ENCODE peak calls at places on chromosome 2, in six cellular contexts. G, V, S, D, W and A are unnamed samples.
A peak's percentile ranks its signal among the peaks of the same experiment; 100 is the strongest.

GRCh38 chr2:176612736-176613135 is 343.5 kb downstream of the MTX2 start:
- DNase-seq in G (peak; percentile 67), V (peak; percentile 10), S (no peak), D (no peak), W (no peak), A (no peak)

GRCh38 chr2:212958757-212959295 is 192.6 kb downstream of the IKZF2 start:
- DNase-seq in G (no peak), V (no peak), S (no peak), D (no peak), W (peak; percentile 77), A (no peak)

GRCh38 chr2:195501746-195502145 is 155.3 kb upstream of the SLC39A10 start:
- DNase-seq in G (peak; percentile 28), V (no peak), S (no peak), D (no peak), W (no peak), A (no peak)

GRCh38 chr2:237734905-237735623 is 63.5 kb upstream of the RBM44 start:
- DNase-seq in G (no peak), V (no peak), S (no peak), D (no peak), W (no peak), A (no peak)

GRCh38 chr2:158644139-158644538 is 151.0 kb upstream of the DAPL1 start:
- DNase-seq in G (no peak), V (no peak), S (no peak), D (no peak), W (peak; percentile 71), A (peak; percentile 59)

GRCh38 chr2:173064231-173064805 is 11.3 kb upstream of the MAP3K20 start:
- DNase-seq in G (no peak), V (no peak), S (no peak), D (no peak), W (no peak), A (peak; percentile 84)

GRCh38 chr2:8484502-8485283 is 197.2 kb upstream of the ID2 start:
- DNase-seq in G (no peak), V (no peak), S (no peak), D (no peak), W (no peak), A (no peak)

GRCh38 chr2:69387770-69388481 is 899 bp upstream of the GFPT1 start:
- DNase-seq in G (no peak), V (peak; percentile 34), S (no peak), D (no peak), W (no peak), A (no peak)

GRCh38 chr2:192243488-192243887 is 48.8 kb upstream of the TMEFF2 start:
- DNase-seq in G (no peak), V (no peak), S (no peak), D (no peak), W (peak; percentile 84), A (no peak)

GRCh38 chr2:98911376-98912154 is 24.5 kb downstream of the CRACDL start:
- DNase-seq in G (peak; percentile 23), V (peak; percentile 31), S (no peak), D (peak; percentile 63), W (peak; percentile 66), A (no peak)

GRCh38 chr2:6392966-6393365 is 472.7 kb downstream of the CMPK2 start:
- DNase-seq in G (no peak), V (no peak), S (no peak), D (no peak), W (no peak), A (no peak)

GRCh38 chr2:113061241-113061640 is 2.2 kb downstream of the IL36RN start:
- DNase-seq in G (no peak), V (no peak), S (no peak), D (no peak), W (no peak), A (no peak)

GRCh38 chr2:128369126-128369555 is 50.5 kb upstream of the HS6ST1 start:
- DNase-seq in G (no peak), V (no peak), S (no peak), D (peak; percentile 72), W (peak; percentile 11), A (no peak)

GRCh38 chr2:143936758-143937562 is 583.0 kb downstream of the ZEB2 start:
- DNase-seq in G (peak; percentile 13), V (peak; percentile 64), S (peak; percentile 44), D (peak; percentile 81), W (peak; percentile 30), A (no peak)

GRCh38 chr2:160670618-160671017 is 177.0 kb upstream of the RBMS1 start:
- DNase-seq in G (no peak), V (no peak), S (no peak), D (no peak), W (no peak), A (no peak)

GRCh38 chr2:109084341-109084740 is 44.7 kb upstream of the SH3RF3 start:
- DNase-seq in G (no peak), V (no peak), S (no peak), D (peak; percentile 36), W (no peak), A (no peak)

GRCh38 chr2:8073928-8074327 is 607.9 kb upstream of the ID2 start:
- DNase-seq in G (no peak), V (no peak), S (no peak), D (no peak), W (no peak), A (no peak)

GRCh38 chr2:82278409-82278808 is 1973.9 kb upstream of the LRRTM1 start:
- DNase-seq in G (no peak), V (no peak), S (no peak), D (no peak), W (no peak), A (no peak)

GRCh38 chr2:67240507-67240906 is 156.6 kb upstream of the ETAA1 start:
- DNase-seq in G (no peak), V (peak; percentile 32), S (no peak), D (no peak), W (no peak), A (no peak)

GRCh38 chr2:1051075-1051474 is 100.4 kb downstream of the SNTG2 start:
- DNase-seq in G (no peak), V (peak; percentile 21), S (peak; percentile 30), D (no peak), W (peak; percentile 39), A (no peak)

GRCh38 chr2:1049691-1050090 is 99.0 kb downstream of the SNTG2 start:
- DNase-seq in G (no peak), V (no peak), S (no peak), D (no peak), W (peak; percentile 30), A (no peak)

GRCh38 chr2:1045109-1045508 is 94.5 kb downstream of the SNTG2 start:
- DNase-seq in G (no peak), V (no peak), S (no peak), D (no peak), W (no peak), A (no peak)

GRCh38 chr2:1046067-1046466 is 95.4 kb downstream of the SNTG2 start:
- DNase-seq in G (no peak), V (no peak), S (no peak), D (no peak), W (no peak), A (no peak)

DNA sequence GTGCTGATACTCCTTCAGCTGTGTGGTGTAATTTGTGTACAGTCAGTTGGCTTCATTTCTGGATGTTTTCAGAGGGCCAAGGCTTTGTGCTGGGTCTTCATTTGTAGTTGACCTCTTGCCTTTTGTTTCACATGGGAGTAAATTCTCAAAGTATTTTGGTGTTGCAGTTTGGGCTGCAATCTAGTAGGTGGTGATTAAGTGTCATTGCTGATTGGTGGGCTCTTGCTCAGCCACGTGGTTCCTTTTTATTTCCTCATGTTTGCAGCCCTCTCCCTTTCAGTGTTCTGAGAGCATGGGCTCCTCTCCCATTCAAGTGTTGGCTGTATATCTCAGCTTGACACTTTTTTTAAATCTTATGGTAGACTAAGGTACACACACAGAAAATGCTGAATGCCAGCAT is 96.8 kb downstream of the SNTG2 start:
- DNase-seq in G (no peak), V (no peak), S (no peak), D (no peak), W (peak; percentile 23), A (no peak)
- TF ChIP-seq CTCF in G (no peak), V (no peak), S (peak; percentile 51), D (no peak), W (no peak), A (peak; percentile 6)

GRCh38 chr2:18404141-18404540 is 156.3 kb downstream of the RDH14 start:
- DNase-seq in G (no peak), V (no peak), S (no peak), D (no peak), W (no peak), A (no peak)

GRCh38 chr2:18401471-18401870 is 159.0 kb downstream of the RDH14 start:
- DNase-seq in G (no peak), V (no peak), S (no peak), D (no peak), W (no peak), A (no peak)

GRCh38 chr2:18406219-18406618 is 154.2 kb downstream of the RDH14 start:
- DNase-seq in G (no peak), V (no peak), S (no peak), D (no peak), W (no peak), A (no peak)

GRCh38 chr2:18402888-18403287 is 157.6 kb downstream of the RDH14 start:
- DNase-seq in G (no peak), V (no peak), S (no peak), D (no peak), W (peak; percentile 51), A (no peak)

GRCh38 chr2:18404708-18405107 is 155.7 kb downstream of the RDH14 start:
- DNase-seq in G (no peak), V (peak; percentile 14), S (no peak), D (no peak), W (no peak), A (no peak)
- TF ChIP-seq CTCF in G (no peak), V (peak; percentile 36), S (peak; percentile 60), D (no peak), W (peak; percentile 45), A (peak; percentile 20)

GRCh38 chr2:163884416-163884815 is 148.6 kb upstream of the FIGN start:
- DNase-seq in G (no peak), V (no peak), S (no peak), D (no peak), W (no peak), A (no peak)

GRCh38 chr2:163877316-163877715 is 141.5 kb upstream of the FIGN start:
- DNase-seq in G (no peak), V (no peak), S (no peak), D (no peak), W (peak; percentile 37), A (no peak)

DNA sequence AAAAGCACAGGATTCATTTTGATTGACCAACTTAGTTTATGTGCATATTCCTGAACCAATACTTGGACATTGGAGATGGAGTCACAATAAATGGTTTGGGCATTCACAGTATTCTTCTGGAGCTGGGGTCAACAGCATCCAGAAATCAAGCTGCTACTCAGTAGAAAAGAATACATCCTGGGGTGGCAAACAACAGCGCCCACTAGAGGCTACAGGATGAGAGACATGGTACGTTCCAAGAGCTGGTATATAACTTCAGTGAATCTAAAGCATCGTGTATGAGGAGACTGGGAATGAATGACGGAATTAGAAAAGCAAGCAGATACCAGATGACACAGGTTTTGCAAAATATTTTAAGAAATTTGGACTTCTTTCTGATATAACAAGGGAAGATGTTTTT is 142.9 kb upstream of the FIGN start:
- DNase-seq in G (peak; percentile 5), V (peak; percentile 25), S (peak; percentile 59), D (no peak), W (peak; percentile 45), A (no peak)
- TF ChIP-seq CTCF in G (peak; percentile 50), V (peak; percentile 43), S (peak; percentile 81), D (no peak), W (peak; percentile 73), A (peak; percentile 48)

DNA sequence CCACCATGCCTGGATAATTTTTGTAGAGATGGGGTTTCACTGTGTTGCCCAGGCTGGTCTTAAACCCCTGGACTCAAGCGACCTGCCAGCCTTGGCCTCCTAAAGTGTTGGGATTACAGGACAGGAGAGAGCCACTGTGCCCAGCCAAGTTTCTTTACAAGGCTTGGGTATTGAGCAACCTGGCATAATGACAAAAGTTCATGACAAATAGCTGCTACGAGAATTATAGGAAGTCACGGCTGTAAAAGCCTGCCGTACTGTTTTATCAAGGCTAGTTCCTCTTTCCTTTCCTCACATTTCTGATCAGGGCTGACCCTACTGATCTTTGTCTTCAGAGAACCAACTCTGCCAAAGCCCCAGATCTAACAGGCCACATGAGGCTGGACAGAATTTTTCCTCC is 490.4 kb upstream of the SPRED2 start:
- DNase-seq in G (no peak), V (no peak), S (no peak), D (no peak), W (peak; percentile 36), A (no peak)
- TF ChIP-seq CTCF in G (no peak), V (no peak), S (no peak), D (no peak), W (no peak), A (no peak)